ENCODE peak calls at places on chromosomes 13 and 19, in five cellular contexts. D is cardiac fibroblast, Q is heart right ventricle, A is upper lobe of left lung, M is NB4. O is an unnamed sample.

GRCh38 chr13:38013676-38014075 is 144.1 kb upstream of the TRPC4 start:
- DNase-seq in D (no peak), A (no peak), Q (no peak), M (no peak), O (no peak)

GRCh38 chr13:51225034-51225433 is 2.8 kb downstream of the FAM124A start:
- DNase-seq in A (no peak), Q (no peak), D (no peak), M (peak; percentile 67), O (no peak)

GRCh38 chr19:19670070-19670551 is 1.5 kb downstream of the ZNF101 start:
- DNase-seq in Q (no peak), D (no peak), A (no peak), M (no peak), O (no peak)

GRCh38 chr19:2986951-2987491 is 9.7 kb downstream of the TLE6 start:
- DNase-seq in M (no peak), A (no peak), D (peak; percentile 34), Q (no peak), O (no peak)

GRCh38 chr13:52159159-52159982 is at the start of gene NEK3:
- DNase-seq in D (peak; percentile 72), Q (peak; percentile 79), M (peak; percentile 86), A (peak; percentile 93), O (peak; percentile 79)

GRCh38 chr13:101763191-101763590 is 310.7 kb downstream of the ITGBL1 start:
- DNase-seq in Q (no peak), D (no peak), A (no peak), M (no peak), O (no peak)

GRCh38 chr19:38209671-38210457 is 14.2 kb downstream of the DPF1 start:
- DNase-seq in A (peak; percentile 92), Q (peak; percentile 81), M (no peak), D (peak; percentile 51), O (no peak)

GRCh38 chr13:23268441-23268840 is 87.7 kb downstream of the SGCG start:
- DNase-seq in D (no peak), A (no peak), Q (no peak), M (no peak), O (no peak)

GRCh38 chr19:4531562-4532165 is 3.4 kb downstream of the PLIN5 start:
- DNase-seq in M (no peak), D (no peak), A (no peak), Q (no peak), O (no peak)

GRCh38 chr19:19185853-19186728 is 5.9 kb downstream of the BORCS8 start:
- DNase-seq in M (peak; percentile 81), Q (no peak), D (peak; percentile 51), A (no peak), O (peak; percentile 70)

GRCh38 chr13:50152224-50152623 is 137.0 kb downstream of the KCNRG start:
- DNase-seq in M (no peak), D (no peak), A (no peak), Q (no peak), O (no peak)

GRCh38 chr13:50676602-50677001 is 166.9 kb downstream of the DLEU7 start:
- DNase-seq in D (peak; percentile 46), A (no peak), Q (no peak), M (no peak), O (no peak)

GRCh38 chr13:107574517-107575215 is 640.7 kb downstream of the LIG4 start:
- DNase-seq in M (no peak), A (no peak), D (peak; percentile 18), Q (no peak), O (no peak)

GRCh38 chr19:16561382-16561781 is 10.8 kb downstream of the SLC35E1 start:
- DNase-seq in D (no peak), A (no peak), Q (no peak), M (no peak), O (no peak)

GRCh38 chr19:1411255-1412191 is 4.1 kb downstream of the DAZAP1 start:
- DNase-seq in Q (peak; percentile 75), M (no peak), A (peak; percentile 78), D (peak; percentile 53), O (no peak)

GRCh38 chr19:36837525-36837901 is 674 bp downstream of the ZNF790 start:
- DNase-seq in Q (no peak), D (no peak), M (no peak), A (no peak), O (no peak)

GRCh38 chr19:50669319-50670101 is 20.3 kb downstream of the C19orf81 start:
- DNase-seq in Q (no peak), D (peak; percentile 52), M (peak; percentile 51), A (no peak), O (no peak)

GRCh38 chr13:72561791-72562190 is 165.6 kb downstream of the MZT1 start:
- DNase-seq in M (no peak), Q (no peak), A (no peak), D (no peak), O (no peak)

GRCh38 chr13:73625562-73626339 is 508.5 kb downstream of the KLF12 start:
- DNase-seq in Q (no peak), M (no peak), D (no peak), A (no peak), O (no peak)

GRCh38 chr13:46386996-46387851 is at the start of gene RUBCNL:
- DNase-seq in M (peak; percentile 69), Q (peak; percentile 31), A (peak; percentile 92), D (no peak), O (peak; percentile 17)

GRCh38 chr19:50377051-50377441 is 789 bp downstream of the NR1H2 start:
- DNase-seq in M (no peak), A (peak; percentile 86), Q (no peak), D (no peak), O (no peak)

GRCh38 chr19:9986787-9987281 is 23.5 kb downstream of the COL5A3 start:
- DNase-seq in D (peak; percentile 78), M (no peak), A (no peak), Q (peak; percentile 36), O (no peak)

DNA sequence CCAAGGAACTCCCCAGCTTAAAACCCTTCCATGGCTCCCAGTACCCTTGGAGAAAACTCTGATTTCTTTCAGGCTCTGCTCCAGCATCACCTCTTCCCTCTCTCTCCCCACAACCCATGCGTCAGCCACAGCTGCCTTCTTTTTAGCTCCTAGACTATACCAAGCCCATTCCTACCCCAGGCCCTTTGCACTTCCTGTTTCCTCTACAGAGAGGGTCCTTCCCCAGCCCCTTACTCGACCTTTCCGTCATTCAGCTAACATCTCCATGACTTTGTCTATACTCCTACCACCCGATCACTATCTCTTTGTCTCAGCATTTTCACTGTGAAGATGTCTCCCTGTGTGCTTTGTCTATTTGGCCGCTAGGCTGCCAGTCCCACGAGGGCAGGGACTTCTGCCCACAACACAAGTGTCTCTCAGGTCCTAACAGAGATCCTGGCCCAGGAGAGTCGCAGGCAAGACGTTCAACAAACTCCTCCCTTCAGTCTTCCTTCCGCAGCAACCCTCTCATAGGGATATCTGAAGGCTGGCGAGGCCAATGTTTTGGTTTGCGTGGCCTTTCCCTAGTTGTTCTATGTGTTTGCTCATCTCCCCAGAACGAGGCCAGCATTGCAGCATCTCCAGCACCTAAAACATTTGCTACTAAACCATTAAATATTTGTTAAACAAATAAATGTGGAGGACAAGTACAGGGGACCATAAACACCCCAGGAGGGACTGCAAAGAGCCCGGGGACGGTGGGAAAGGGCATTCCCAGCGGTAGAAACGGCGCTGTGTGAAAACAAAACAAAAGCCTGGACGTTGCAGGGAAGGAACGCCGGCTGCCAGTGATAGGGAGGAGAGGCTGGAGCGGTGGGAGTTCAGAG is 816 bp downstream of the CCNP start:
- DNase-seq in Q (no peak), A (no peak), D (peak; percentile 29), M (no peak), O (no peak)
- TF ChIP-seq CTCF in Q (no peak), A (no peak), D (peak; percentile 21), M (no peak), O (no peak)

DNA sequence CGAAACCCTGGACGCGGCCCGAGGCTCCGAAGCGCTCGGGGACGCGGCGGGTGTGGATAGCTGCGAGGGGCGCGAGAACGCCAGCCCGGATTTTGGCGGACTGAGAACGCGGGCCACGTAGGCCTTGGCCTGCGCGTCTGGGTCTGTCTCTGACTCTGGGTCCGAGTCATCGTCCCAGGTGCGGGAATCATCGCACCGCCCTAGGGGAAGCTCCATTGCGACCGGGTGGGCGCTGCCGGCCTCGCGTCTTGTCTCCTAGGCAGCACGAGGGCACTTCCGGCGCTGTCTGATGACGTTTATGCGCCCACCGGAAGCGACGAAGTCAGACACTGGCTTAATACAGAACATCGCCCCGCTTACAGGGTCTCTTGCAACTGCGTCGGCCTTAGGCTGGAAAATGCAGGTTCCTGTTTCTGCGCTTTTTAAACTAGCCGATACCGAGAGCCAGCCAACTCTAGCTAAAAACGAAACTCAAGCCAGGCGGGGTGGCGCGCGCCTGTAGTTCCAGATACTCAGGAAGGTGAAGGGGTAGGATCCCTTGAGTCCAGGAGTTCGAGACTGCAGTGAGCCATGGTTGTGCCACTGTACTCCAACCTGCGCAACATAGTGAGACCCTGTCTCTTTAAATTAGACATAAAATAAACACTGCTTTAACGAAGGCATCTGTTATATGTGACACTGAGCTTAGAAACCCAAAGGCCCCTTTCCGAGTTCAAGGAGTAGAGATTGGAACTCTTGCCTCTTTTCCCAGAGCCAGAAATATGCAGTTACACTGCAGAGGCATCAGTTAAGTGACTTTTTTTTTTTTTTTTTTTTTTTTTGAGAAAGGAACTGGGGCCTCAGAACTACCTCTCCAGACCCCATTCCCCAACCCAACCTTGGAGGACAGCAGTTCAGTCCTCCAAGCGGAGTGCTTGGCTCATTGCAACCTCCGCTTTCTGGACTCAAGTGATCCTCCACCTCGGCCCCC is at the start of gene FBXW9:
- DNase-seq in A (peak; percentile 95), D (peak; percentile 97), M (peak; percentile 97), Q (peak; percentile 97), O (peak; percentile 94)
- TF ChIP-seq CTCF in A (peak; percentile 14), D (no peak), M (no peak), Q (no peak), O (no peak)

GRCh38 chr13:84896128-84896527 is 903.1 kb downstream of the SLITRK6 start:
- DNase-seq in A (peak; percentile 18), Q (no peak), D (peak; percentile 74), M (peak; percentile 70), O (peak; percentile 62)

GRCh38 chr13:84894749-84895148 is 904.5 kb downstream of the SLITRK6 start:
- DNase-seq in M (no peak), D (no peak), Q (no peak), A (peak; percentile 75), O (no peak)
- TF ChIP-seq CTCF in M (no peak), D (no peak), Q (no peak), A (no peak), O (no peak)

GRCh38 chr13:98540476-98540875 is 36.4 kb downstream of the STK24 start:
- DNase-seq in D (peak; percentile 12), Q (no peak), M (no peak), A (no peak), O (no peak)

GRCh38 chr13:98543380-98544104 is 33.4 kb downstream of the STK24 start:
- DNase-seq in A (no peak), M (no peak), D (no peak), Q (no peak), O (no peak)

GRCh38 chr13:98542568-98543379 is 34.1 kb downstream of the STK24 start:
- DNase-seq in A (no peak), Q (no peak), D (no peak), M (peak; percentile 32), O (no peak)

GRCh38 chr13:98541211-98541610 is 35.7 kb downstream of the STK24 start:
- DNase-seq in D (no peak), M (no peak), Q (no peak), A (no peak), O (no peak)

DNA sequence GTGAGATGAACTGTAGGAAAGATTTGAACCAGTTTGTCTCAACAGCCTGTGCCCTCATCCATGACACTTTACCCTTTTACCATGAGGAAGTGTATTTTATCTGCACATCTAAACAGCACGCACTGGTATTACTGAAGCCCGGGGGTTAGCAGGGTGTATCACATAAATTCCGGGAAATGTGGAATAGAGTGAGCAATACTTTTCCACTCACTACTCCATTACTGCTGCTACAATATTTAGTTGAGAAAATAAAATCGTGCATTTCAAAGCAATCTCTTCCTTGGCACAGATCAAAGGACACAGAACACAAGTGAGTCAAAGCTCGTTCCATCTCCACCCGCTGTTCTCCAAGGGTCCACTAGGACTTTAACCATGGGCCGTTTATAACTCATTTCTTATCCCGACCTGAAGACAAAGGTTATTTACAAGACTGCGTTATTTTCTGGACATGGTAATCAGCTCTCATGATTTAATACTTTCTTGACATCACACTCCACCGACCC is 35.2 kb downstream of the STK24 start:
- DNase-seq in M (no peak), Q (no peak), D (no peak), A (no peak), O (no peak)
- TF ChIP-seq CTCF in M (no peak), Q (no peak), D (peak; percentile 10), A (no peak), O (peak; percentile 16)

O was measured in endothelial cell.